ENCODE peak calls at places on chromosomes 16 and 17, in nine cellular contexts. T is brain microvascular endothelial cell, P is AG04450, N is right lobe of liver, R is testis, G is MM.1S, S is cardiac muscle cell, L is spleen, U is mammary epithelial cell. I is an unnamed sample.
A peak's percentile ranks its signal among the peaks of the same experiment; 100 is the strongest.

GRCh38 chr16:70460737-70461261 is 6.4 kb downstream of the FCSK start:
- DNase-seq in T (no peak), P (no peak), N (no peak), R (no peak), G (no peak), S (peak; percentile 23), L (no peak), U (no peak), I (no peak)

GRCh38 chr17:7060165-7060890 is 16.4 kb upstream of the SLC16A11 start:
- DNase-seq in T (peak; percentile 60), P (no peak), N (peak; percentile 47), R (no peak), G (peak; percentile 5), S (no peak), L (no peak), U (peak; percentile 99), I (peak; percentile 96)

GRCh38 chr16:78842950-78843349 is 743.5 kb downstream of the WWOX start:
- DNase-seq in T (no peak), P (no peak), N (no peak), R (no peak), G (no peak), S (no peak), L (no peak), U (no peak), I (no peak)

GRCh38 chr17:40177275-40177874 is at the start of gene RAPGEFL1:
- DNase-seq in T (peak; percentile 63), P (no peak), N (peak; percentile 84), R (peak; percentile 84), G (peak; percentile 57), S (peak; percentile 89), L (peak; percentile 93), U (peak; percentile 73), I (no peak)

GRCh38 chr17:28684963-28685362 is 23.0 kb downstream of the SUPT6H start:
- DNase-seq in T (peak; percentile 10), P (no peak), N (no peak), R (peak; percentile 89), G (no peak), S (no peak), L (no peak), U (no peak), I (no peak)

GRCh38 chr17:47404875-47405274 is 81.1 kb downstream of the EFCAB13 start:
- DNase-seq in T (no peak), P (no peak), N (no peak), R (no peak), G (no peak), S (no peak), L (no peak), U (no peak), I (no peak)

GRCh38 chr16:50152807-50153647 is at the start of gene TENT4B:
- DNase-seq in T (peak; percentile 77), P (peak; percentile 49), N (peak; percentile 92), R (peak; percentile 87), G (peak; percentile 78), S (peak; percentile 89), L (peak; percentile 98), U (peak; percentile 79), I (peak; percentile 55)

GRCh38 chr17:78258323-78259229 is 27.1 kb downstream of the TMEM235 start:
- DNase-seq in T (peak; percentile 38), P (no peak), N (peak; percentile 81), R (peak; percentile 33), G (peak; percentile 51), S (no peak), L (peak; percentile 95), U (no peak), I (no peak)

GRCh38 chr17:40558300-40558584 is 7.0 kb downstream of the CCR7 start:
- DNase-seq in T (no peak), P (no peak), N (no peak), R (no peak), G (no peak), S (no peak), L (no peak), U (no peak), I (no peak)

GRCh38 chr16:26645629-26646028 is 421.1 kb upstream of the C16orf82 start:
- DNase-seq in T (no peak), P (no peak), N (no peak), R (peak; percentile 66), G (no peak), S (peak; percentile 67), L (no peak), U (no peak), I (no peak)

DNA sequence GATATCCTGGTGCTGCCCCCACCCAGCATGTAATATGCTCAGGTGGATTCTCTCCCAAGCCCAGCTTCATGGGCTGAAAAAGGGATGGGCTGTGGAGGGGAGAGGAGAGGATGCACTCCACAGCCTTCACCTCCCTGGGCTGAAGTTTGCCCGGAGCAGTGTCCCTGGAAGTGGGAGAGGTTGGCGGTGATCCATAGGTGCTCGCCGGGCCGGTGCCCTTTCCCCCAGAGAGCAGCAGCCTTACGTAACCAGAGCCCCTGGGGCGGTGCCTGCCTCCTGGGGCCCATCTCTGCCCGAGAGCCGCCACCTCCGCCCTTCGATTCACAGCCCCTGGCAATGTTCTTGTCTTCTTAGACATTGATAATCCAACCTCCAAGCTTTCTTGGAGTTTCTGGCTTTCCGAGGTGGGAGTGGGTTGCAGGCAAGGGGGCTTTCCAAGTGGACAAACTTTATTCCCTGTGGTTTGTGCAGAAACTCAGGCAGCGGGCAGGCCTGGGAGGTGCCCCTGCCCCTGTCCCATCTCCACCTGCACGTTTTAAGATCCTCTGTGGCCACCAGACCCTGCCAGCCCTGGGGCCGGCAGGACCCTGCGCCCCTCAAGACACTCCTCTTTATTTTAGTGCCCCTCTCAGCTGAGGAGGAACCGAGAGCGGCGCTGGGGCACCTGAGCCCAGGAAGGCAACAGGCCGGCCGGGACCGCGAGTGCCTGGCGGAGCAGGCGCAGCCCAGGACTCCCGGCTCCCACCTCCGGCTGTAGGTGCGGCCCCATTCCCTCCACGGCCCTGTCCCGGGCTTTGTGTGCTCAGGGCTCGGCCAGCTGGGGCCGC is 3.1 kb upstream of the WDR90 start:
- DNase-seq in T (no peak), P (no peak), N (peak; percentile 87), R (no peak), G (no peak), S (no peak), L (no peak), U (no peak), I (no peak)
- H3K27ac ChIP-seq in T (no peak overlapping the region), P (no peak overlapping the region), N (no peak overlapping the region), R (no peak overlapping the region), G (no peak overlapping the region), S (no peak overlapping the region), L (no peak overlapping the region), U (no peak overlapping the region), I (no peak overlapping the region)

GRCh38 chr17:65531508-65532431 is 29.7 kb downstream of the AXIN2 start:
- DNase-seq in T (no peak), P (peak; percentile 50), N (no peak), R (peak; percentile 69), G (no peak), S (peak; percentile 51), L (peak; percentile 64), U (no peak), I (no peak)

GRCh38 chr17:65530985-65531507 is 30.4 kb downstream of the AXIN2 start:
- DNase-seq in T (peak; percentile 62), P (peak; percentile 79), N (no peak), R (no peak), G (no peak), S (peak; percentile 48), L (peak; percentile 27), U (no peak), I (no peak)

GRCh38 chr17:65533855-65534457 is 27.5 kb downstream of the AXIN2 start:
- DNase-seq in T (no peak), P (no peak), N (no peak), R (no peak), G (no peak), S (no peak), L (peak; percentile 15), U (no peak), I (no peak)

GRCh38 chr17:65533056-65533745 is 28.2 kb downstream of the AXIN2 start:
- DNase-seq in T (no peak), P (no peak), N (no peak), R (no peak), G (no peak), S (no peak), L (peak; percentile 66), U (no peak), I (no peak)

DNA sequence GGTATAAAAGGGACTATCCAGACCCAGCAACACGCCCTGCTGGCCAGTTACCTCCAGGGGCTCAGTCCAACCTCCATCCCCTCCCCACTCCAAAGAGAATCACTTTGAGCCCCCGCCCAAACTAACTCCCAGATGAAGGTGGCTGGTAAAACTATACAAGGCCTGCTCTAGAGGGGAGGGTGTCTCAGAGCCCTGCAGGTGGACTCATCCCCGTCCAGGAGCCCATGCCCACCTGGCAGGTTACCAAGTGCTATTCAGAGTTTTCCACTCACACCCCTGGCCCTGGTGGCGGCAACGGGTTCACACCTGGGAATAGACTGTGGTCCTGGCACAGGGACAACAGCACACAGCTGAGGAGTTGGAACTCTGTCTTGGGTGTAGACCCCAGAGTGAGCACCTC is 29.0 kb downstream of the AXIN2 start:
- DNase-seq in T (no peak), P (no peak), N (no peak), R (no peak), G (no peak), S (no peak), L (peak; percentile 48), U (no peak), I (no peak)
- H3K27ac ChIP-seq in T (no peak overlapping the region), P (peak overlapping the region; percentile 97), N (no peak overlapping the region), R (peak overlapping the region; percentile 6), G (no peak overlapping the region), S (peak overlapping the region; percentile 88), L (peak overlapping the region; percentile 60), U (no peak overlapping the region), I (no peak overlapping the region)

GRCh38 chr17:76051071-76051467 is 21.2 kb downstream of the SRP68 start:
- DNase-seq in T (peak; percentile 30), P (no peak), N (no peak), R (no peak), G (no peak), S (no peak), L (no peak), U (peak; percentile 41), I (no peak)

GRCh38 chr17:76054112-76054476 is 18.2 kb downstream of the SRP68 start:
- DNase-seq in T (peak; percentile 39), P (no peak), N (no peak), R (no peak), G (no peak), S (no peak), L (no peak), U (peak; percentile 68), I (peak; percentile 83)

GRCh38 chr17:76050226-76051070 is 21.9 kb downstream of the SRP68 start:
- DNase-seq in T (no peak), P (no peak), N (no peak), R (no peak), G (no peak), S (no peak), L (no peak), U (no peak), I (no peak)

GRCh38 chr17:76051571-76051970 is 20.7 kb downstream of the SRP68 start:
- DNase-seq in T (no peak), P (no peak), N (no peak), R (no peak), G (no peak), S (no peak), L (no peak), U (no peak), I (no peak)

GRCh38 chr17:76053230-76054111 is 18.8 kb downstream of the SRP68 start:
- DNase-seq in T (peak; percentile 81), P (peak; percentile 20), N (no peak), R (no peak), G (no peak), S (peak; percentile 71), L (no peak), U (peak; percentile 44), I (no peak)
- H3K27ac ChIP-seq in T (peak overlapping the region; percentile 74), P (no peak overlapping the region), N (no peak overlapping the region), R (no peak overlapping the region), G (no peak overlapping the region), S (peak overlapping the region; percentile 87), L (no peak overlapping the region), U (peak overlapping the region; percentile 35), I (peak overlapping the region; percentile 96)

GRCh38 chr16:88687676-88688012 is 1.3 kb upstream of the SNAI3 start:
- DNase-seq in T (no peak), P (no peak), N (no peak), R (no peak), G (no peak), S (no peak), L (no peak), U (no peak), I (no peak)
- H3K27ac ChIP-seq in T (no peak overlapping the region), P (no peak overlapping the region), N (no peak overlapping the region), R (no peak overlapping the region), G (no peak overlapping the region), S (no peak overlapping the region), L (no peak overlapping the region), U (no peak overlapping the region), I (no peak overlapping the region)